ENCODE peak calls at places on chromosome 9, in nine cellular contexts. K, S, H, E, Q, A, Z, O and B are unnamed samples.

GRCh38 chr9:109199676-109200075 is 32.6 kb upstream of the FRRS1L start:
- DNase-seq in K (no peak), S (no peak), H (no peak), E (no peak), Q (no peak), A (no peak), Z (no peak), O (no peak), B (no peak)

GRCh38 chr9:11192993-11193392 is 580.2 kb upstream of the PTPRD start:
- DNase-seq in K (no peak), S (no peak), H (no peak), E (no peak), Q (no peak), A (no peak), Z (no peak), O (no peak), B (no peak)

GRCh38 chr9:69307446-69308216 is 17.4 kb upstream of the ENTREP1 start:
- DNase-seq in K (no peak), S (no peak), H (no peak), E (peak), Q (no peak), A (no peak), Z (no peak), O (peak), B (no peak)

GRCh38 chr9:2740616-2741015 is 23.3 kb downstream of the KCNV2 start:
- DNase-seq in K (no peak), S (no peak), H (no peak), E (no peak), Q (no peak), A (no peak), Z (no peak), O (peak), B (no peak)

GRCh38 chr9:35269919-35270318 is 108.1 kb downstream of the UNC13B start:
- DNase-seq in K (no peak), S (no peak), H (no peak), E (no peak), Q (no peak), A (no peak), Z (no peak), O (no peak), B (no peak)

GRCh38 chr9:78118742-78119473 is 87.3 kb upstream of the GNAQ start:
- DNase-seq in K (no peak), S (peak), H (no peak), E (peak), Q (no peak), A (no peak), Z (no peak), O (peak), B (peak)

GRCh38 chr9:127155314-127155713 is 32.9 kb upstream of the ANGPTL2 start:
- DNase-seq in K (peak), S (no peak), H (no peak), E (no peak), Q (no peak), A (no peak), Z (no peak), O (no peak), B (no peak)

GRCh38 chr9:37026085-37026935 is 7.8 kb downstream of the PAX5 start:
- DNase-seq in K (no peak), S (no peak), H (no peak), E (no peak), Q (no peak), A (no peak), Z (no peak), O (no peak), B (peak)

GRCh38 chr9:105647595-105648349 is 14.5 kb upstream of the TAL2 start:
- DNase-seq in K (no peak), S (no peak), H (no peak), E (no peak), Q (no peak), A (no peak), Z (no peak), O (peak), B (no peak)

GRCh38 chr9:123357748-123358059 is 1.7 kb downstream of the CRB2 start:
- DNase-seq in K (no peak), S (no peak), H (no peak), E (no peak), Q (no peak), A (no peak), Z (no peak), O (no peak), B (no peak)

GRCh38 chr9:97564291-97565175 is 63.1 kb downstream of the TMOD1 start:
- DNase-seq in K (peak), S (no peak), H (no peak), E (peak), Q (peak), A (no peak), Z (no peak), O (peak), B (no peak)

GRCh38 chr9:35568196-35568595 is 36.9 kb upstream of the TESK1 start:
- DNase-seq in K (no peak), S (no peak), H (no peak), E (no peak), Q (no peak), A (no peak), Z (no peak), O (no peak), B (no peak)

GRCh38 chr9:37792122-37792521 is 7.3 kb upstream of the EXOSC3 start:
- DNase-seq in K (no peak), S (no peak), H (no peak), E (no peak), Q (no peak), A (no peak), Z (no peak), O (no peak), B (no peak)

GRCh38 chr9:38253200-38253599 is 139.3 kb upstream of the ALDH1B1 start:
- DNase-seq in K (no peak), S (no peak), H (no peak), E (no peak), Q (no peak), A (no peak), Z (no peak), O (no peak), B (no peak)

GRCh38 chr9:21465859-21466518 is 16.1 kb downstream of the IFNE start:
- DNase-seq in K (no peak), S (peak), H (peak), E (peak), Q (peak), A (no peak), Z (no peak), O (peak), B (peak)

GRCh38 chr9:106077731-106078130 is 383.4 kb downstream of the TMEM38B start:
- DNase-seq in K (no peak), S (no peak), H (no peak), E (no peak), Q (no peak), A (no peak), Z (no peak), O (no peak), B (no peak)

GRCh38 chr9:109997682-109998081 is 210.3 kb downstream of the C9orf152 start:
- DNase-seq in K (no peak), S (no peak), H (no peak), E (no peak), Q (no peak), A (peak), Z (no peak), O (no peak), B (no peak)

GRCh38 chr9:77772641-77773040 is 124.5 kb upstream of the GNA14 start:
- DNase-seq in K (no peak), S (no peak), H (no peak), E (no peak), Q (no peak), A (no peak), Z (no peak), O (no peak), B (no peak)

GRCh38 chr9:19102181-19102630 is 498 bp downstream of the HAUS6 start:
- DNase-seq in K (peak), S (peak), H (peak), E (peak), Q (no peak), A (no peak), Z (peak), O (peak), B (peak)

GRCh38 chr9:97987490-97987889 is 4.3 kb downstream of the ANP32B start:
- DNase-seq in K (no peak), S (no peak), H (no peak), E (no peak), Q (no peak), A (no peak), Z (no peak), O (no peak), B (no peak)

GRCh38 chr9:76370656-76371055 is 23.6 kb downstream of the RFK start:
- DNase-seq in K (no peak), S (no peak), H (no peak), E (no peak), Q (no peak), A (no peak), Z (no peak), O (no peak), B (no peak)